ENCODE peak calls at places on chromosomes 11 and 22, in seven cellular contexts. I, E, V, H, P, Z and N are unnamed samples.
A peak's percentile ranks its signal among the peaks of the same experiment; 100 is the strongest.

GRCh38 chr11:120945042-120945441 is 78.9 kb upstream of the TBCEL start:
- DNase-seq in I (no peak), E (no peak), V (no peak), H (no peak), P (no peak), Z (no peak), N (no peak)

GRCh38 chr11:82682003-82682751 is 51.5 kb downstream of the FAM181B start:
- DNase-seq in I (no peak), E (peak; percentile 75), V (no peak), H (peak; percentile 18), P (peak; percentile 16), Z (no peak), N (no peak)

GRCh38 chr11:66860449-66860831 is 3.6 kb downstream of the LRFN4 start:
- DNase-seq in I (no peak), E (no peak), V (no peak), H (no peak), P (no peak), Z (no peak), N (no peak)

GRCh38 chr11:6319879-6320410 is 356 bp downstream of the CAVIN3 start:
- DNase-seq in I (peak; percentile 63), E (peak; percentile 91), V (peak; percentile 97), H (peak; percentile 83), P (peak; percentile 81), Z (peak; percentile 86), N (peak; percentile 85)

GRCh38 chr22:41096841-41097240 is 4.4 kb downstream of the EP300 start:
- DNase-seq in I (no peak), E (peak; percentile 33), V (no peak), H (no peak), P (no peak), Z (no peak), N (no peak)

GRCh38 chr22:33065230-33065629 is 7.0 kb upstream of the SYN3 start:
- DNase-seq in I (no peak), E (no peak), V (no peak), H (no peak), P (no peak), Z (no peak), N (no peak)

GRCh38 chr11:122509091-122509490 is 146.4 kb upstream of the UBASH3B start:
- DNase-seq in I (no peak), E (no peak), V (no peak), H (no peak), P (no peak), Z (no peak), N (no peak)

GRCh38 chr22:19918332-19919106 is 23.1 kb upstream of the COMT start:
- DNase-seq in I (no peak), E (no peak), V (no peak), H (no peak), P (no peak), Z (no peak), N (no peak)

GRCh38 chr22:38075105-38075825 is 8.7 kb downstream of the SLC16A8 start:
- DNase-seq in I (no peak), E (no peak), V (no peak), H (no peak), P (no peak), Z (no peak), N (no peak)

GRCh38 chr11:59196777-59197176 is 15.9 kb downstream of the MPEG1 start:
- DNase-seq in I (no peak), E (no peak), V (no peak), H (no peak), P (no peak), Z (no peak), N (no peak)

GRCh38 chr22:44386386-44387035 is 73.8 kb upstream of the SHISAL1 start:
- DNase-seq in I (no peak), E (no peak), V (peak; percentile 4), H (no peak), P (no peak), Z (no peak), N (no peak)

GRCh38 chr11:120332822-120333716 is 3.1 kb upstream of the ARHGEF12 start:
- DNase-seq in I (no peak), E (no peak), V (no peak), H (no peak), P (no peak), Z (no peak), N (no peak)

GRCh38 chr11:43943931-43944751 is 1.7 kb downstream of the C11orf96 start:
- DNase-seq in I (peak; percentile 68), E (peak; percentile 28), V (no peak), H (peak; percentile 25), P (no peak), Z (no peak), N (no peak)

GRCh38 chr11:92357344-92357743 is 132.7 kb downstream of the FAT3 start:
- DNase-seq in I (no peak), E (no peak), V (no peak), H (no peak), P (no peak), Z (no peak), N (no peak)

GRCh38 chr11:106177311-106177710 is 99.8 kb downstream of the AASDHPPT start:
- DNase-seq in I (no peak), E (no peak), V (no peak), H (no peak), P (no peak), Z (no peak), N (no peak)

GRCh38 chr11:1652778-1653540 is 23.4 kb downstream of the KRTAP5-5 start:
- DNase-seq in I (peak; percentile 82), E (peak; percentile 29), V (peak; percentile 72), H (peak; percentile 89), P (peak; percentile 77), Z (peak; percentile 83), N (peak; percentile 29)

GRCh38 chr22:47284360-47284759 is 521.9 kb downstream of the TBC1D22A start:
- DNase-seq in I (no peak), E (no peak), V (no peak), H (no peak), P (no peak), Z (no peak), N (no peak)

GRCh38 chr22:29251265-29251664 is 16.5 kb downstream of the RHBDD3 start:
- DNase-seq in I (no peak), E (no peak), V (no peak), H (no peak), P (no peak), Z (peak; percentile 13), N (no peak)

GRCh38 chr11:35419713-35420333 is 465 bp upstream of the SLC1A2 start:
- DNase-seq in I (no peak), E (no peak), V (no peak), H (no peak), P (no peak), Z (no peak), N (no peak)

GRCh38 chr22:21001601-21002325 is at the start of gene THAP7:
- DNase-seq in I (peak; percentile 97), E (peak; percentile 93), V (peak; percentile 98), H (peak; percentile 84), P (peak; percentile 97), Z (peak; percentile 97), N (peak; percentile 95)
- TF ChIP-seq POLR2A in I (peak; percentile 75), E (peak; percentile 88), V (peak; percentile 76), H (peak; percentile 66), P (peak; percentile 94), Z (no peak), N (peak; percentile 94)

DNA sequence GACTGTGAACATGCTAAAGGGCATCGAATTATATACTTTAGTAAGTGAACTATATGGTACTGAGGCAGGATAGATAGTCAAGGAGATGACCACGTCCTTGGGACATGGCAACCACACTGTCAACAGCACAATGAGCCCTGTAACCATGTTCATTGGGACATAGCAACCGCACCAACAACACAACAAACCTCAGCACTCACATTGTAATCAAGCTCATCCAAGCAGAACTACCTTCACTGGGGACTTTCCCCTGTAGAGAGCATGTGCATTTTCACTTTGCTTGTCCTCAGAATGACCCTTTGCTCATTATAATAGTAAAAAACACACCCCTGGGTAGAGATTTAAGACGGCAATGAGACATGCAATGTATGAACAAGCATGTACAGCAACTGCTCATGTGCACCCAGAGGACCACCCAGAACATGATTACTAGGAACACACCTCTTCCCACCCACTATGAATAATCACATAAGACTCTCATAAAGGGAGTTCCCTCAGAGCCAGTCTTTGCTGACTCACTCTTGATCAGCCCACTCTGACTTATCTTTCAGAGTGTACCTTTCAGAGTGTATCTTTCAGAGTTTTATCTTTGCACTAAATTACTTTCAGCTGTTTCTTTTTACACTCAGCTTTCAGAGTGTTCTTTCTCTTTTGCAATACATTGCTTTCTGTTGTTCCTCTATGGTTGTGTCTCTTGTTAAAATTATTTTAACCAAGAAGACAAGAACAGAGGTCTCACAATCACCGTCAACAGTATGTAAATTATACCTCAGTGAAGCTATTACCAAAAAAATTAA is 4.1 kb upstream of the PLAAT2 start:
- DNase-seq in I (no peak), E (peak; percentile 88), V (peak; percentile 46), H (peak; percentile 66), P (peak; percentile 57), Z (no peak), N (peak; percentile 28)
- H3K27ac ChIP-seq in I (no peak overlapping the region), E (peak overlapping the region; percentile 15), V (peak overlapping the region; percentile 71), H (peak overlapping the region; percentile 71), P (peak overlapping the region; percentile 89), Z (peak overlapping the region; percentile 76), N (peak overlapping the region; percentile 60)

GRCh38 chr22:35424081-35424480 is 24.1 kb downstream of the MCM5 start:
- DNase-seq in I (no peak), E (no peak), V (no peak), H (no peak), P (no peak), Z (no peak), N (no peak)

GRCh38 chr22:35426801-35427140 is 26.8 kb downstream of the MCM5 start:
- DNase-seq in I (no peak), E (no peak), V (no peak), H (no peak), P (no peak), Z (no peak), N (no peak)

GRCh38 chr22:35424761-35425160 is 24.8 kb downstream of the MCM5 start:
- DNase-seq in I (no peak), E (no peak), V (no peak), H (no peak), P (no peak), Z (no peak), N (no peak)

GRCh38 chr22:35425546-35425945 is 25.6 kb downstream of the MCM5 start:
- DNase-seq in I (no peak), E (no peak), V (no peak), H (no peak), P (no peak), Z (no peak), N (no peak)

DNA sequence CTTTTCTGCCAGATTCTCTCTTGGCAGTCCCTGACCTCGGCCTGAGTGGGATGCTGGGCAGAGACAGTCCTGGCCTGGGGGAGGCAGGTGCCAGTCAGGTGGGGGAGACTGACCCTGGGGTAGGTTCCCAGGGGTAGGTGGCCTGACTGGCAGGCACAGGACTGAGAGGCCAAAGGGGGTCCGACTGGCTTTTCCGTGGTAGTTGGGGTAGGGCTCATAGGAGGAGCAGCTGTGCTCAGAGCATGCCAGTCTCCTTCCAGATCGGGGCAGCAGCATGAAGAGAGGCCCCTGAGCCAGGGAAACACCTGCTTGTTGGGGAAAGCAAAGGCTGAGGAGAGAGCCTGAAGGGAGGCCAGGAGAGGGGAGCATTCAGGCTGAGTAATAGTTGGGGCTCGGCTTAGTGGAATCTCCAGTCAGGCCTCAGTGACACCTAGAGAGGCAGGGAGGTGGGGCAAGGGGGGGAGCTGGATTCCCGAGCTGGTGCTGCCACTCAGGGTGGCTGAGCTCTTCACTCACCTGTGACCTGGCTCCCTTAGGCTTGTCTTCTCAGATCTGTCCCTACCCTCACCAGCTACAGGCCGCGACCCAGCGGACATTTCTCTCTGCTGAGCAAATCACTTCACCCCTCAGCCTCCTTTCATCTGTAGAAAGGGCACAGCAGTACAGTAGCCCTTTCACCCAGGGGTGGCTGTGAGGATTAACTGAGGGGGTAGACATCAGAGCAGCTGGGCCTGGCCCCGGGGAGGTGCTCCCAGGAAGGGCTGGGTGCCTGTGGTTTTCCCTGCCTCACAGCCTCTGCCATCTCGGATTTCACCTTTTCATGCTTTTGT is 26.2 kb downstream of the MCM5 start:
- DNase-seq in I (no peak), E (peak; percentile 38), V (no peak), H (no peak), P (no peak), Z (no peak), N (no peak)
- TF ChIP-seq POLR2A in I (no peak), E (no peak), V (no peak), H (no peak), P (no peak), Z (no peak), N (no peak)

GRCh38 chr22:43205261-43205691 is 18.3 kb upstream of the TTLL12 start:
- DNase-seq in I (no peak), E (no peak), V (peak; percentile 6), H (no peak), P (no peak), Z (no peak), N (no peak)
- H3K27ac ChIP-seq in I (no peak overlapping the region), E (no peak overlapping the region), V (no peak overlapping the region), H (no peak overlapping the region), P (no peak overlapping the region), Z (no peak overlapping the region), N (no peak overlapping the region)